ENCODE peak calls at places on chromosomes 1 and 21, in five cellular contexts. R, J, U, F and L are unnamed samples.

GRCh38 chr1:110555807-110556470 is 37.0 kb upstream of the KCNA10 start:
- DNase-seq in R (no peak), J (no peak), U (peak), F (no peak), L (peak)

GRCh38 chr1:14320518-14320917 is 278.0 kb upstream of the KAZN start:
- DNase-seq in R (no peak), J (peak), U (no peak), F (no peak), L (peak)

GRCh38 chr1:115258302-115258866 is 79.7 kb downstream of the NGF start:
- DNase-seq in R (no peak), J (peak), U (no peak), F (no peak), L (peak)

GRCh38 chr1:201361652-201362504 is 15.6 kb downstream of the TNNT2 start:
- DNase-seq in R (no peak), J (peak), U (peak), F (no peak), L (peak)

GRCh38 chr1:240666548-240667198 is 54.7 kb upstream of the GREM2 start:
- DNase-seq in R (no peak), J (no peak), U (no peak), F (no peak), L (no peak)

GRCh38 chr21:29025328-29025713 is 853 bp downstream of the USP16 start:
- DNase-seq in R (no peak), J (peak), U (no peak), F (no peak), L (no peak)

GRCh38 chr1:105632342-105633196 is 1423.9 kb upstream of the PRMT6 start:
- DNase-seq in R (no peak), J (no peak), U (no peak), F (no peak), L (no peak)

GRCh38 chr1:45876000-45876399 is 72.6 kb downstream of the MAST2 start:
- DNase-seq in R (no peak), J (no peak), U (no peak), F (no peak), L (no peak)

GRCh38 chr21:28025111-28025510 is 967.6 kb downstream of the LTN1 start:
- DNase-seq in R (no peak), J (no peak), U (no peak), F (no peak), L (no peak)

GRCh38 chr1:52002038-52002917 is 11.8 kb upstream of the RAB3B start:
- DNase-seq in R (peak), J (peak), U (peak), F (peak), L (peak)

GRCh38 chr1:115976900-115977480 is 677 bp downstream of the SLC22A15 start:
- DNase-seq in R (no peak), J (no peak), U (peak), F (no peak), L (peak)

GRCh38 chr1:39569034-39569433 is 7.6 kb downstream of the PABPC4 start:
- DNase-seq in R (no peak), J (no peak), U (no peak), F (no peak), L (no peak)

GRCh38 chr1:167463856-167464565 is 54.3 kb downstream of the CD247 start:
- DNase-seq in R (no peak), J (no peak), U (no peak), F (no peak), L (no peak)

GRCh38 chr1:89519779-89520358 is 4.8 kb upstream of the LRRC8B start:
- DNase-seq in R (no peak), J (no peak), U (no peak), F (no peak), L (peak)

GRCh38 chr21:34345091-34345871 is 18.5 kb upstream of the KCNE2 start:
- DNase-seq in R (no peak), J (peak), U (no peak), F (no peak), L (no peak)